ENCODE peak calls at places on chromosomes 4 and X, in seven cellular contexts. One of them, this sample, is unnamed.

GRCh38 chr4:8593268-8594096 is 917 bp downstream of the CPZ start:
- DNase-seq in activated naive CD4-positive, alpha-beta T cell: no peak
- DNase-seq in NCI-H2081: no peak
- DNase-seq in stimulated activated CD4-positive, alpha-beta T cell treated with anti-CD3 and anti-CD28 coated beads, TNF-alpha, amount 100 ng/mL, for 48 hours: no peak
- DNase-seq in DMS153: no peak
- DNase-seq in activated T-helper 1 cell treated with anti-CD3 and anti-CD28 coated beads, Interleukin-2, amount 50 U/mL, for 16 hours: no peak
- DNase-seq in sciatic nerve: no peak
- DNase-seq in this sample: no peak

GRCh38 chrX:9912341-9912740 is 54.8 kb upstream of the CLDN34 start:
- DNase-seq in activated naive CD4-positive, alpha-beta T cell: no peak
- DNase-seq in NCI-H2081: no peak
- DNase-seq in stimulated activated CD4-positive, alpha-beta T cell treated with anti-CD3 and anti-CD28 coated beads, TNF-alpha, amount 100 ng/mL, for 48 hours: no peak
- DNase-seq in DMS153: peak
- DNase-seq in activated T-helper 1 cell treated with anti-CD3 and anti-CD28 coated beads, Interleukin-2, amount 50 U/mL, for 16 hours: no peak
- DNase-seq in sciatic nerve: no peak
- DNase-seq in this sample: no peak

GRCh38 chrX:17679820-17680219 is 57.5 kb upstream of the SCML1 start:
- DNase-seq in activated naive CD4-positive, alpha-beta T cell: no peak
- DNase-seq in NCI-H2081: no peak
- DNase-seq in stimulated activated CD4-positive, alpha-beta T cell treated with anti-CD3 and anti-CD28 coated beads, TNF-alpha, amount 100 ng/mL, for 48 hours: no peak
- DNase-seq in DMS153: no peak
- DNase-seq in activated T-helper 1 cell treated with anti-CD3 and anti-CD28 coated beads, Interleukin-2, amount 50 U/mL, for 16 hours: no peak
- DNase-seq in sciatic nerve: no peak
- DNase-seq in this sample: no peak

GRCh38 chr4:153383131-153383530 is 38.6 kb downstream of the MND1 start:
- DNase-seq in activated naive CD4-positive, alpha-beta T cell: no peak
- DNase-seq in NCI-H2081: no peak
- DNase-seq in stimulated activated CD4-positive, alpha-beta T cell treated with anti-CD3 and anti-CD28 coated beads, TNF-alpha, amount 100 ng/mL, for 48 hours: no peak
- DNase-seq in DMS153: no peak
- DNase-seq in activated T-helper 1 cell treated with anti-CD3 and anti-CD28 coated beads, Interleukin-2, amount 50 U/mL, for 16 hours: no peak
- DNase-seq in sciatic nerve: no peak
- DNase-seq in this sample: no peak

GRCh38 chr4:123786955-123787354 is 390.4 kb downstream of the SPRY1 start:
- DNase-seq in activated naive CD4-positive, alpha-beta T cell: no peak
- DNase-seq in NCI-H2081: no peak
- DNase-seq in stimulated activated CD4-positive, alpha-beta T cell treated with anti-CD3 and anti-CD28 coated beads, TNF-alpha, amount 100 ng/mL, for 48 hours: no peak
- DNase-seq in DMS153: no peak
- DNase-seq in activated T-helper 1 cell treated with anti-CD3 and anti-CD28 coated beads, Interleukin-2, amount 50 U/mL, for 16 hours: no peak
- DNase-seq in sciatic nerve: peak
- DNase-seq in this sample: no peak

GRCh38 chr4:1177274-1178141 is 5.1 kb upstream of the SPON2 start:
- DNase-seq in activated naive CD4-positive, alpha-beta T cell: no peak
- DNase-seq in NCI-H2081: no peak
- DNase-seq in stimulated activated CD4-positive, alpha-beta T cell treated with anti-CD3 and anti-CD28 coated beads, TNF-alpha, amount 100 ng/mL, for 48 hours: no peak
- DNase-seq in DMS153: no peak
- DNase-seq in activated T-helper 1 cell treated with anti-CD3 and anti-CD28 coated beads, Interleukin-2, amount 50 U/mL, for 16 hours: no peak
- DNase-seq in sciatic nerve: no peak
- DNase-seq in this sample: no peak

GRCh38 chr4:88779431-88779830 is 81.8 kb upstream of the NAP1L5 start:
- DNase-seq in activated naive CD4-positive, alpha-beta T cell: no peak
- DNase-seq in NCI-H2081: no peak
- DNase-seq in stimulated activated CD4-positive, alpha-beta T cell treated with anti-CD3 and anti-CD28 coated beads, TNF-alpha, amount 100 ng/mL, for 48 hours: no peak
- DNase-seq in DMS153: no peak
- DNase-seq in activated T-helper 1 cell treated with anti-CD3 and anti-CD28 coated beads, Interleukin-2, amount 50 U/mL, for 16 hours: no peak
- DNase-seq in sciatic nerve: no peak
- DNase-seq in this sample: no peak

GRCh38 chr4:35461931-35462659 is 782.2 kb downstream of the ARAP2 start:
- DNase-seq in activated naive CD4-positive, alpha-beta T cell: no peak
- DNase-seq in NCI-H2081: no peak
- DNase-seq in stimulated activated CD4-positive, alpha-beta T cell treated with anti-CD3 and anti-CD28 coated beads, TNF-alpha, amount 100 ng/mL, for 48 hours: no peak
- DNase-seq in DMS153: no peak
- DNase-seq in activated T-helper 1 cell treated with anti-CD3 and anti-CD28 coated beads, Interleukin-2, amount 50 U/mL, for 16 hours: no peak
- DNase-seq in sciatic nerve: no peak
- DNase-seq in this sample: no peak

GRCh38 chr4:170128219-170128804 is 38.6 kb upstream of the AADAT start:
- DNase-seq in activated naive CD4-positive, alpha-beta T cell: no peak
- DNase-seq in NCI-H2081: no peak
- DNase-seq in stimulated activated CD4-positive, alpha-beta T cell treated with anti-CD3 and anti-CD28 coated beads, TNF-alpha, amount 100 ng/mL, for 48 hours: no peak
- DNase-seq in DMS153: no peak
- DNase-seq in activated T-helper 1 cell treated with anti-CD3 and anti-CD28 coated beads, Interleukin-2, amount 50 U/mL, for 16 hours: no peak
- DNase-seq in sciatic nerve: no peak
- DNase-seq in this sample: no peak

GRCh38 chr4:188971125-188971524 is 831.9 kb downstream of the TRIML1 start:
- DNase-seq in activated naive CD4-positive, alpha-beta T cell: no peak
- DNase-seq in NCI-H2081: no peak
- DNase-seq in stimulated activated CD4-positive, alpha-beta T cell treated with anti-CD3 and anti-CD28 coated beads, TNF-alpha, amount 100 ng/mL, for 48 hours: no peak
- DNase-seq in DMS153: no peak
- DNase-seq in activated T-helper 1 cell treated with anti-CD3 and anti-CD28 coated beads, Interleukin-2, amount 50 U/mL, for 16 hours: no peak
- DNase-seq in sciatic nerve: no peak
- DNase-seq in this sample: no peak

This sample was measured in GM18507.